ENCODE peak calls at places on chromosomes 4 and X, in six cellular contexts. G, E, V, W, Y and J are unnamed samples.

GRCh38 chrX:24090300-24091200 is 35.8 kb downstream of the EIF2S3 start:
- DNase-seq in Y (no peak), V (no peak), E (no peak), G (no peak), W (no peak), J (no peak)

GRCh38 chrX:86369847-86370630 is 221.8 kb downstream of the DACH2 start:
- DNase-seq in W (no peak), E (peak), Y (no peak), G (peak), V (no peak), J (no peak)

GRCh38 chrX:153456161-153456560 is 10.3 kb upstream of the TREX2 start:
- DNase-seq in G (no peak), V (no peak), W (no peak), E (no peak), Y (no peak), J (no peak)

GRCh38 chr4:159283697-159284492 is 181.0 kb downstream of the RAPGEF2 start:
- DNase-seq in W (no peak), E (peak), G (peak), Y (no peak), V (no peak), J (no peak)

GRCh38 chrX:18887821-18888205 is 96.1 kb downstream of the PHKA2 start:
- DNase-seq in G (no peak), Y (no peak), E (no peak), W (no peak), V (no peak), J (no peak)

GRCh38 chrX:74248889-74249288 is 55.1 kb upstream of the ZCCHC13 start:
- DNase-seq in W (no peak), E (no peak), V (no peak), Y (no peak), G (no peak), J (no peak)

GRCh38 chr4:143335979-143336827 is 473 bp upstream of the GAB1 start:
- DNase-seq in E (peak), G (peak), W (peak), V (no peak), Y (peak), J (peak)

GRCh38 chr4:109067509-109068205 is 234.8 kb downstream of the COL25A1 start:
- DNase-seq in W (no peak), E (no peak), G (peak), Y (no peak), V (no peak), J (no peak)

GRCh38 chrX:39907964-39908616 is 189.7 kb downstream of the BCOR start:
- DNase-seq in W (no peak), Y (no peak), G (peak), E (peak), V (no peak), J (peak)

GRCh38 chr4:88522702-88523324 is 763 bp downstream of the PYURF start:
- DNase-seq in E (peak), Y (peak), G (peak), W (peak), V (no peak), J (peak)

GRCh38 chr4:123250843-123251242 is 145.8 kb upstream of the SPRY1 start:
- DNase-seq in Y (no peak), V (no peak), G (peak), W (no peak), E (no peak), J (no peak)

GRCh38 chr4:148790246-148790645 is 348.0 kb upstream of the NR3C2 start:
- DNase-seq in W (no peak), V (no peak), E (no peak), Y (no peak), G (no peak), J (no peak)

GRCh38 chrX:13094780-13095425 is 50.5 kb upstream of the FAM9C start:
- DNase-seq in Y (no peak), V (no peak), E (no peak), G (peak), W (no peak), J (no peak)

GRCh38 chr4:81620442-81620841 is 148.7 kb upstream of the RASGEF1B start:
- DNase-seq in E (no peak), Y (no peak), V (no peak), W (no peak), G (no peak), J (no peak)

GRCh38 chr4:144599621-144600020 is 46.3 kb upstream of the HHIP start:
- DNase-seq in Y (no peak), G (peak), E (peak), V (no peak), W (no peak), J (no peak)

GRCh38 chr4:89614155-89614554 is 222.8 kb downstream of the SNCA start:
- DNase-seq in E (no peak), V (no peak), G (no peak), Y (no peak), W (no peak), J (no peak)

GRCh38 chr4:89617256-89617655 is 219.7 kb downstream of the SNCA start:
- DNase-seq in V (no peak), G (no peak), Y (no peak), E (no peak), W (no peak), J (no peak)

GRCh38 chr4:89619230-89619962 is 217.6 kb downstream of the SNCA start:
- DNase-seq in Y (peak), E (no peak), G (no peak), W (no peak), V (no peak), J (no peak)

GRCh38 chr4:89616382-89616781 is 220.6 kb downstream of the SNCA start:
- DNase-seq in Y (no peak), V (no peak), W (no peak), G (no peak), E (no peak), J (no peak)

DNA sequence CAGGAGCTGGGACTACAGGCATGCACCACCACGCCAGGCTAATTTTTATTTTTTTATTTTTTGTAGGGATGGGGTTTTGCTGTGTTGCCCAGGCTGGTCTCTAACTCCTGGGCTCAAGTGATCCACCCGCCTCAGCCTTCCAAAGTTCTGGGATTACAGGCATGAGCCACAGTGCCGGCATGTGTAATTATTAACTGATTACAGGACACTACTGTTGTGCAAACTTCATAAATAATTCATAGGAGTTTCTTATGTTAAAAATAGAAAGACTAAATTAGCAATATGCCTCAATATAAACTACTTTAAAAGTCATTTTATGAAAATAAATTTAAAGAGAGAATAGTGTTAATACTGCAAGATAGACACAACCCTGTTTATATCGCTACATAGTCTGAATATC is 221.9 kb downstream of the SNCA start:
- DNase-seq in Y (no peak), G (no peak), W (no peak), E (no peak), V (no peak), J (no peak)
- TF ChIP-seq CTCF in Y (no peak), G (no peak), W (no peak), E (no peak), V (no peak), J (no peak)

GRCh38 chrX:51053741-51054140 is 143.2 kb downstream of the BMP15 start:
- DNase-seq in V (no peak), W (no peak), G (no peak), E (no peak), Y (no peak), J (no peak)

GRCh38 chrX:51047950-51048349 is 137.4 kb downstream of the BMP15 start:
- DNase-seq in W (no peak), E (no peak), V (no peak), G (no peak), Y (no peak), J (no peak)
- TF ChIP-seq CTCF in W (no peak), E (no peak), V (no peak), G (no peak), Y (no peak), J (peak)

GRCh38 chrX:49282647-49283011 is 13.0 kb downstream of the PPP1R3F start:
- DNase-seq in E (no peak), W (no peak), G (peak), V (no peak), Y (no peak), J (no peak)
- TF ChIP-seq CTCF in E (no peak), W (no peak), G (peak), V (no peak), Y (peak), J (no peak)

DNA sequence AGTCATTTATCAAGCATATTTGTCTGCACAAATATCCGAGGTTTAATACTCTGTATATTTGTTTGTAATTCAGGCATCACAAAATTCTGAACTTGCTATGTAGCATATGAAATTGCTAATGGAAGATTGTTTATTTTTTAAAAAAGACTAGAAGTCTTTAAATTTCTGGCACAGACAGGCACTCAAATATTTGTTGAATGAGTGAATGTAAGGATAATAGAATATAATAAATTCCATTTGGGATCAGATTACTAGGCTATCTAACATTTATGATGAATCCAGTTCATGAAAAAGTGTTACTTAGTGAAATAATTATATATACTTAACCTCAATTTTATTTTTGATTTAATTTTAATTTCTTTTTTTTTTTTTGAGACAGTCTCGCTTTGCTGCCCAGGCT is 30.4 kb upstream of the TEC start:
- DNase-seq in G (peak), W (no peak), E (peak), V (no peak), Y (no peak), J (no peak)
- TF ChIP-seq CTCF in G (no peak), W (no peak), E (no peak), V (no peak), Y (no peak), J (no peak)

GRCh38 chr4:39961311-39961877 is 16.3 kb downstream of the PDS5A start:
- DNase-seq in V (no peak), G (no peak), W (no peak), E (no peak), Y (no peak), J (no peak)

DNA sequence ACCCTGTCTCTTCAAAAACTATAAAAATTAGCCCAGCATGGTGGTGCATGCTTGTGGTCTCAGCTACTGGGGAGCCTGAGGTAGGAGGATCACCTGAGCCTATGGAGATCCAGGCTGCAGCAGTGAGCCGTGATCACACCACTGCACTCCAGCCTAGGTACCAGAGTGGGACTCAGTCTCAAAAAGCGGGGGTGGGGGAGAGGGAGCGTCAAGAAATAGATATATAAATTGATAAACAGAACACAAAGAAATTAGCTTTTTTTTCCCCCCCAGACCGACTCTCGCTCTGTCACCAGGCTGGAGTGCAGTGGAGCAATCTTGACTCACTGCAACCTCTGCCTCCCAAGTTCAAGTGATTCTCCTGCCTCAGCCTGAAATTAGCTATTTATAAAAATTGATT is 14.1 kb downstream of the PDS5A start:
- DNase-seq in W (no peak), V (no peak), G (no peak), Y (no peak), E (no peak), J (no peak)
- TF ChIP-seq CTCF in W (no peak), V (no peak), G (no peak), Y (no peak), E (no peak), J (no peak)